ENCODE peak calls at places on chromosome 12, in seven cellular contexts. Q is transverse colon, I is prostate gland, T is esophagus muscularis mucosa, W is HL-60, Z is K562, V is spleen. A is an unnamed sample.

GRCh38 chr12:94841171-94841570 is 162.3 kb downstream of the NDUFA12 start:
- DNase-seq in Q (no peak), I (no peak), T (peak; percentile 83), W (no peak), Z (no peak), V (no peak), A (no peak)

GRCh38 chr12:65944637-65945036 is 120.4 kb downstream of the HMGA2 start:
- DNase-seq in Q (no peak), I (no peak), T (no peak), W (no peak), Z (no peak), V (no peak), A (no peak)

GRCh38 chr12:32270818-32271710 is 128.3 kb upstream of the FGD4 start:
- DNase-seq in Q (no peak), I (no peak), T (no peak), W (no peak), Z (no peak), V (no peak), A (no peak)

GRCh38 chr12:127145929-127146789 is 1120.8 kb upstream of the TMEM132C start:
- DNase-seq in Q (peak; percentile 67), I (peak; percentile 13), T (peak; percentile 90), W (no peak), Z (peak; percentile 92), V (peak; percentile 80), A (no peak)

GRCh38 chr12:124497039-124497438 is 70.4 kb downstream of the NCOR2 start:
- DNase-seq in Q (no peak), I (no peak), T (no peak), W (no peak), Z (no peak), V (no peak), A (no peak)

GRCh38 chr12:64780531-64781373 is 21.5 kb upstream of the GNS start:
- DNase-seq in Q (peak; percentile 70), I (peak; percentile 52), T (no peak), W (peak; percentile 8), Z (peak; percentile 21), V (peak; percentile 88), A (peak; percentile 30)

GRCh38 chr12:11962795-11963347 is 107.9 kb upstream of the BCL2L14 start:
- DNase-seq in Q (no peak), I (no peak), T (no peak), W (peak; percentile 49), Z (no peak), V (no peak), A (no peak)

GRCh38 chr12:46124132-46124847 is 133.9 kb upstream of the SCAF11 start:
- DNase-seq in Q (no peak), I (no peak), T (no peak), W (no peak), Z (no peak), V (no peak), A (no peak)

GRCh38 chr12:33427071-33427470 is 12.5 kb downstream of the SYT10 start:
- DNase-seq in Q (no peak), I (no peak), T (no peak), W (peak; percentile 8), Z (peak; percentile 24), V (no peak), A (no peak)

GRCh38 chr12:53500119-53500775 is 836 bp upstream of the TARBP2 start:
- DNase-seq in Q (peak; percentile 66), I (no peak), T (no peak), W (peak; percentile 85), Z (peak; percentile 99), V (no peak), A (no peak)

DNA sequence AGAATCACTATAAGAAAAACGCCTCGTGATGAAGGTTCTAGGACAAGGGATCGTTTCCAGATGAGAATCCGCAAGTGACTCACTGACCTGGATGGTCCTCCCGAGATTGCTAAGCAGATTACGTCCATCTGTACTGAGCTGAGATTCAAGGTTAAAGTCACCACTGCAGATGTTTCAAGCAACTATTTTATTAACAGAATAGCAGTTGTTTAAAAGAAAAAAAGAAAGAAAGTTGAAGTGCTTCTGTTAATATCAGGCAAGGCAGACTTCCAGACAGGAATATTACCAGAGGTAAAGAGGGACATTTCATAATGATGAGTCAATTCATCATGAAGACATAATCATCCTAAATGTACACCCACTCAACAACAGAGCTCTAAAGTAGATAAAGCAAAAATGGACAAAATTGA is 17.9 kb downstream of the PXN start:
- DNase-seq in Q (no peak), I (no peak), T (no peak), W (no peak), Z (no peak), V (no peak), A (no peak)
- TF ChIP-seq POLR2AphosphoS5 in Q (no peak), I (no peak), T (peak; percentile 25), W (no peak), Z (no peak), V (no peak), A (no peak)

GRCh38 chr12:26046203-26046602 is 78.6 kb downstream of the BHLHE41 start:
- DNase-seq in Q (no peak), I (no peak), T (no peak), W (no peak), Z (no peak), V (no peak), A (no peak)

GRCh38 chr12:26044007-26044394 is 80.8 kb downstream of the BHLHE41 start:
- DNase-seq in Q (no peak), I (no peak), T (no peak), W (no peak), Z (no peak), V (no peak), A (no peak)

GRCh38 chr12:26044592-26044991 is 80.2 kb downstream of the BHLHE41 start:
- DNase-seq in Q (no peak), I (no peak), T (no peak), W (no peak), Z (no peak), V (no peak), A (no peak)

GRCh38 chr12:26047401-26048226 is 77.2 kb downstream of the BHLHE41 start:
- DNase-seq in Q (no peak), I (no peak), T (no peak), W (no peak), Z (no peak), V (no peak), A (no peak)

GRCh38 chr12:26046886-26047285 is 78.0 kb downstream of the BHLHE41 start:
- DNase-seq in Q (no peak), I (no peak), T (no peak), W (no peak), Z (no peak), V (no peak), A (no peak)
- TF ChIP-seq POLR2AphosphoS5 in Q (no peak), I (no peak), T (no peak), W (no peak), Z (no peak), V (no peak), A (no peak)

DNA sequence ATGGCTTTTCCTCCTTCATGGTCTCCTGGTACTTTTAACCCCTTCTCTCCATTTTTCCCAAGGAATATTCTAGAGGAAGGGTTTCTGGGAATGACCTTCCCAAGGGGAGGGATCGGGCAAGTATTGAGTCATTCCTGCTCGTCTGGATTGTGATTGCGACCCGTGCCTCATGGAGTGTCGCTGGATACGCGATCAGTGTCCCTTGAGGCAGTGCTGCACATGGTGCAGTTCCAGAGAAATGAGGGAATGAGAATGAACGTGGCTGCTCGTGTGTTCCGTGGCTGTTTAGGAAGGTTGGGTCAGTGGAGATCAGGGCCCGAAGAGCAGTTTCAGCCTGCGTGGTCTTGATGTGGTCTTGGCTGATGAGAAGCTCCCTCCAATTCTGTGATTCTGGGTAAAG is 234.4 kb downstream of the CACNA1C start:
- DNase-seq in Q (no peak), I (no peak), T (no peak), W (no peak), Z (no peak), V (no peak), A (no peak)
- TF ChIP-seq POLR2AphosphoS5 in Q (no peak), I (no peak), T (no peak), W (no peak), Z (no peak), V (no peak), A (no peak)

GRCh38 chr12:102483466-102483865 is 3.1 kb upstream of the IGF1 start:
- DNase-seq in Q (no peak), I (no peak), T (no peak), W (no peak), Z (no peak), V (no peak), A (no peak)
- TF ChIP-seq POLR2AphosphoS5 in Q (no peak), I (no peak), T (no peak), W (no peak), Z (no peak), V (no peak), A (peak; percentile 38)

GRCh38 chr12:121872546-121873223 is 14.0 kb upstream of the HPD start:
- DNase-seq in Q (peak; percentile 55), I (no peak), T (no peak), W (no peak), Z (no peak), V (no peak), A (no peak)
- TF ChIP-seq POLR2AphosphoS5 in Q (peak; percentile 27), I (no peak), T (peak; percentile 33), W (no peak), Z (no peak), V (no peak), A (no peak)

GRCh38 chr12:120229583-120230325 is 28.8 kb upstream of the RPLP0 start:
- DNase-seq in Q (peak; percentile 56), I (no peak), T (no peak), W (no peak), Z (no peak), V (no peak), A (no peak)

GRCh38 chr12:120227233-120228040 is 26.5 kb upstream of the RPLP0 start:
- DNase-seq in Q (no peak), I (no peak), T (no peak), W (no peak), Z (no peak), V (no peak), A (no peak)

GRCh38 chr12:120228041-120228290 is 27.1 kb upstream of the RPLP0 start:
- DNase-seq in Q (no peak), I (no peak), T (no peak), W (no peak), Z (no peak), V (no peak), A (no peak)

GRCh38 chr12:120229071-120229582 is 28.2 kb upstream of the RPLP0 start:
- DNase-seq in Q (no peak), I (no peak), T (no peak), W (no peak), Z (peak; percentile 92), V (no peak), A (no peak)

DNA sequence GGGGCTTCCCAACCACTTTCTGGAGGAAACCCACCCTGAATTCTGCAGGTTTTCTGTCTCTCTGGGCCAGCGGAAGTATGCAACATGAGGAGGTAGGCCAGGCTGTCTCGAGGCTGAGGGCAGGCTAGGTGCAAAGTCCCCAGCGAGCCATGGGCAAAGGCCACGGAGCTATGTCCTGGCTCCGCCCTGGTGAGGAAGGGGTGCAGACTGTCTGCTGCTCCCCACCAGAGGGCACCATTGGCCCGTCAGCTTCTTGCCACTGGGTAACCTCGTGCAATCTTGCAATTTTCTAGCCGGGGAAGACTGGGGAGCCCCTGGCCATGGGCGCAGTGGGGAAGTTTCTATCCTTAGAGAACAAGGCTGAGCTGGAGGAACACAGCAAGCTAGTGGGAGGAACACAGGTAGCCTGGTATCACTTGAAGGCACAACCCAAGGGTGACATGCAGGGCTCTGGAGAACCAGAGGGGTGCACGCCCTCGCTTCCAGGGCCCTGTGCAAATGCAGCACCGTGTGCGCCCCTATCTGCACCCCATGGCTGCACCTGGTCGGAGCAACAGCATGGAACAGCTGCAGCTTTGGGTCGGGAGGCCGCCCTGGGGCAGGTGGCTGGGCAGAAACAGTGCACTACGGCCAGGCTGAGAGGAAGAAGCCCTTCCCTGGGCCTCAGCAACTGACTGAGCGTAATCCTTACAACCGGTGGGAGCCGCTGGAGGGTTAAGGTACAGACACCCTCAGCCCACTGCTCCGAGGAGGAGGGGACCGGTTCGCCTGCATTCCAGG is 27.6 kb upstream of the RPLP0 start:
- DNase-seq in Q (peak; percentile 94), I (peak; percentile 81), T (no peak), W (peak; percentile 88), Z (peak; percentile 86), V (peak; percentile 96), A (peak; percentile 86)
- TF ChIP-seq POLR2AphosphoS5 in Q (peak; percentile 65), I (peak; percentile 73), T (peak; percentile 56), W (no peak), Z (no peak), V (peak; percentile 74), A (no peak)

A was measured in GM12891.